ENCODE peak calls at places on chromosome 7, in nine cellular contexts. V, H, I, J, C, R, O, A and P are unnamed samples.

GRCh38 chr7:101986335-101986734 is 168.9 kb downstream of the CUX1 start:
- DNase-seq in V (no peak), A (no peak), O (no peak), C (no peak), I (no peak), H (no peak), R (no peak), J (no peak), P (no peak)

GRCh38 chr7:101319401-101319800 is 2.2 kb downstream of the IFT22 start:
- DNase-seq in A (no peak), R (no peak), C (no peak), I (no peak), O (no peak), H (no peak), V (no peak), J (no peak), P (no peak)

GRCh38 chr7:464712-465461 is 54.8 kb downstream of the PDGFA start:
- DNase-seq in R (peak), V (no peak), O (peak), J (peak), H (no peak), A (no peak), I (no peak), C (no peak), P (peak)

GRCh38 chr7:79317728-79318127 is 135.7 kb downstream of the MAGI2 start:
- DNase-seq in I (peak), O (no peak), H (no peak), C (no peak), J (no peak), A (no peak), R (no peak), V (no peak), P (no peak)

GRCh38 chr7:45881759-45882464 is 6.4 kb upstream of the IGFBP1 start:
- DNase-seq in R (peak), O (no peak), V (no peak), C (no peak), H (no peak), J (no peak), A (no peak), I (peak), P (no peak)

GRCh38 chr7:30366606-30367005 is 82.2 kb downstream of the ZNRF2 start:
- DNase-seq in O (no peak), R (no peak), J (no peak), I (no peak), A (no peak), C (no peak), H (no peak), V (no peak), P (no peak)

GRCh38 chr7:68309806-68310205 is 1288.5 kb upstream of the AUTS2 start:
- DNase-seq in A (no peak), J (no peak), I (no peak), C (no peak), V (no peak), O (no peak), H (no peak), R (no peak), P (no peak)

GRCh38 chr7:81094952-81095351 is 176.1 kb upstream of the SEMA3C start:
- DNase-seq in J (no peak), H (no peak), C (no peak), V (no peak), R (no peak), I (no peak), O (no peak), A (no peak), P (no peak)

GRCh38 chr7:121395494-121395960 is 581 bp downstream of the FAM3C start:
- DNase-seq in J (peak), H (peak), I (peak), O (peak), C (peak), A (peak), R (peak), V (no peak), P (no peak)

GRCh38 chr7:7535688-7536087 is at the start of gene COL28A1:
- DNase-seq in O (no peak), H (no peak), C (no peak), J (no peak), V (no peak), I (no peak), R (no peak), A (no peak), P (no peak)

GRCh38 chr7:126700807-126701604 is 551.7 kb downstream of the GRM8 start:
- DNase-seq in J (no peak), V (no peak), I (peak), O (no peak), A (no peak), R (no peak), H (peak), C (peak), P (no peak)
- TF ChIP-seq POLR2A in J (no peak), V (no peak), I (no peak), O (no peak), A (no peak), R (no peak), H (no peak), C (no peak), P (no peak)

GRCh38 chr7:43071604-43072003 is 40.8 kb upstream of the HECW1 start:
- DNase-seq in C (no peak), R (no peak), V (no peak), J (no peak), A (no peak), O (no peak), I (peak), H (no peak), P (peak)
- TF ChIP-seq CTCF in C (no peak), R (no peak), V (no peak), J (no peak), A (no peak), O (no peak), I (peak), H (no peak), P (no peak)

DNA sequence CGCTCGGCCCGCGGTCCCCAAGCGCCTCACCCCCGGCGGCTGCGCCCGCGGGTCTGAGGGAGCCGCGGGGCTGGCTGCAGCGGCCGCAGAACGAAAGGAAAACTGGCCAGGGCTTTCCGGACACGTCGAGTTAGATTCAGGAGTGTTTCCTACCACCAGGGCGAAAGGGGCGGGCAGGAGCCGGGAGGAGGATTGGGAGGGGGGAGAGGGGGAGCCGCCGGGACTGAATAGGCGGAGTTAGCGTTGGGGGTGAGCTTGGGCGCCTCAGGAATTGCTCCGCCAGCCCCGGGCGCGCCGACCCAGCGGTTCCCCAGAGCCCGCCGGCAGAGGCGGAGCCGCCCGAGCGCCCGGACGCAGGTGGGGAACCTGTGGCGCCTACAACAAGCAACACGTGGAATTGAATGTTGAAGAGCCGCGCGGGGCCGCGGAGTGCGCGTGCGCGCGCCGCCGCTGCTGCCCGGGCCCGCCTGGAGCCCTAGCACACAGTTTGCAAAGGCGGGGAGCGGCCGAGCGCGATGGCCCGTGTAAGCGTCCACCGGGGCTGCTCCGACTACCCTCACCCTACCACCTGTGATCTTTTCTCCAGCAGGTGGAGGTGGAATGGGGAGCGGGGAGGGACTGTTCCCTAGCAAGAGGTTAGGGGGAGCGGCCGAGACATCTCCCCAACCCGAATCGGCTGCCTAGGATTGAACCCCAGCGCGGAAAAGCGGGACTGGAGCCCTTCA is at the start of gene CADPS2:
- DNase-seq in V (peak), A (peak), C (peak), H (peak), I (peak), R (peak), J (peak), O (peak), P (peak)
- TF ChIP-seq POLR2A in V (peak), A (no peak), C (peak), H (peak), I (no peak), R (peak), J (peak), O (peak), P (peak)

DNA sequence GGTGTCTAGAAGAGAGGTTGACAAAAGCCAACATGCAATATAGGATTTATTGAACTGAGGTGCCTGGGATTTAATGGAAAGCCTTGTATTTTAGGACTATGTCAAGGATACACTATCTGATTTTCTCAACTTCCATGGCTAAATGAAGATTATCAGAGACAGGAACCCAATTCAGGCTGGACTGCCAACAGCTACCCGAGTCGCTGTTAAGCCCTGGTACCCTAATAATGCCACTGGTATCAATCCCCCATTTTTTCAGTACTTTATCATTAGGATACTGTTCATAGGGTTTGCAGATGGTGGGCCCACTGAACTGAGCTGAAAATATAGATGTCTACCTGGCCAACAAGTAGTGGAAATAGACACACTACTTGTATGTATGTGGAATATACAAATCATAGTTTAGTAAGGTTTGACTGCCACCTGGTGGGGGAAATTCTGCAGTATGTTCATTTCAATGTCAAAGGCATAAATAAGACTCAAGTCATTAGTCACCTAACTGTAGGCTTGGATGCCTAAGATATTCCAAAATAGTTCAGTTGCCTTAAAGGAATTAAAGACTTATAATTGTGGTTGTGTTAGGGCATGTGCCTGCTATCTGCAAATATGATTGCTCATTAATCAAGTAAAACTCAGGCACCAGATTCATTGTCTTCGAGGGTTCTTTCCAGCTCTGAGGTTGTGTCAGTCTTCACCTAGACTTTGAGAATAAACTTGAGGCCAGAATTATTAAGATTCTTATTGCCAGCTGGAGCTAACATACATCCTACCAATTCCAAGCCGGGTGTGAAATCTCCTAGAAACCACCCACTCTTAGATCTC is 34.1 kb upstream of the NOBOX start:
- DNase-seq in I (peak), H (peak), A (peak), O (no peak), J (peak), V (peak), R (peak), C (peak), P (peak)
- TF ChIP-seq CTCF in I (peak), H (no peak), A (peak), O (peak), J (no peak), V (peak), R (peak), C (peak), P (peak)

GRCh38 chr7:18357691-18358090 is 137.9 kb upstream of the HDAC9 start:
- DNase-seq in A (no peak), R (no peak), O (no peak), J (no peak), H (no peak), C (no peak), V (no peak), I (peak), P (no peak)

GRCh38 chr7:18354108-18354507 is 141.4 kb upstream of the HDAC9 start:
- DNase-seq in I (no peak), C (no peak), V (no peak), J (no peak), O (no peak), A (no peak), R (no peak), H (no peak), P (no peak)

GRCh38 chr7:18354686-18355085 is 140.9 kb upstream of the HDAC9 start:
- DNase-seq in R (no peak), V (no peak), A (no peak), H (no peak), J (no peak), I (no peak), O (no peak), C (no peak), P (no peak)

GRCh38 chr7:18352339-18353255 is 143.0 kb upstream of the HDAC9 start:
- DNase-seq in R (peak), V (peak), O (no peak), A (peak), J (no peak), H (peak), C (peak), I (peak), P (no peak)

GRCh38 chr7:18356195-18356645 is 139.3 kb upstream of the HDAC9 start:
- DNase-seq in H (no peak), I (peak), V (no peak), R (no peak), O (no peak), A (no peak), J (no peak), C (no peak), P (no peak)
- TF ChIP-seq POLR2A in H (no peak), I (no peak), V (no peak), R (no peak), O (no peak), A (no peak), J (no peak), C (no peak), P (no peak)

GRCh38 chr7:155398944-155399343 is 59.0 kb upstream of the EN2 start:
- DNase-seq in J (no peak), R (no peak), O (no peak), C (no peak), H (no peak), I (peak), A (no peak), V (no peak), P (no peak)
- TF ChIP-seq CTCF in J (no peak), R (no peak), O (no peak), C (no peak), H (no peak), I (peak), A (no peak), V (no peak), P (no peak)

GRCh38 chr7:96707901-96708774 is 1.5 kb downstream of the SEM1 start:
- DNase-seq in O (no peak), V (no peak), C (no peak), R (no peak), I (no peak), J (no peak), H (no peak), A (no peak), P (no peak)

GRCh38 chr7:96713037-96713436 is 3.4 kb upstream of the SEM1 start:
- DNase-seq in A (no peak), R (no peak), O (no peak), V (no peak), C (no peak), H (no peak), J (no peak), I (no peak), P (no peak)

GRCh38 chr7:96710544-96710943 is 898 bp upstream of the SEM1 start:
- DNase-seq in H (no peak), R (no peak), J (no peak), O (no peak), V (no peak), C (no peak), I (no peak), A (no peak), P (no peak)

GRCh38 chr7:96708872-96709271 is 774 bp downstream of the SEM1 start:
- DNase-seq in V (no peak), I (peak), A (no peak), J (no peak), C (no peak), R (no peak), O (no peak), H (no peak), P (no peak)

GRCh38 chr7:96709381-96710228 is at the start of gene SEM1:
- DNase-seq in O (peak), H (peak), I (peak), C (peak), A (peak), R (peak), J (peak), V (peak), P (peak)
- TF ChIP-seq POLR2A in O (peak), H (no peak), I (peak), C (peak), A (no peak), R (peak), J (peak), V (peak), P (peak)

GRCh38 chr7:108455833-108456677 is at the start of gene NRCAM:
- DNase-seq in I (peak), J (no peak), R (peak), V (peak), C (peak), H (no peak), A (peak), O (peak), P (peak)
- TF ChIP-seq CTCF in I (no peak), J (no peak), R (no peak), V (no peak), C (no peak), H (no peak), A (no peak), O (no peak), P (no peak)